ENCODE peak calls at places on chromosomes 6 and 20, in eight cellular contexts. J is pancreas, Z is OCI-LY7, Q is right lobe of liver, N is fibroblast of villous mesenchyme, X is AG09309, T is heart right ventricle, B is endodermal cell. S is an unnamed sample.

GRCh38 chr20:36259177-36259835 is 23.0 kb downstream of the AAR2 start:
- DNase-seq in J (no peak), Z (no peak), Q (no peak), N (no peak), X (no peak), T (no peak), B (peak), S (no peak)

GRCh38 chr20:52833901-52834300 is 138.3 kb upstream of the TSHZ2 start:
- DNase-seq in J (no peak), Z (no peak), Q (no peak), N (no peak), X (no peak), T (no peak), B (no peak), S (peak)

GRCh38 chr6:5746392-5747140 is 260.2 kb downstream of the NRN1 start:
- DNase-seq in J (no peak), Z (no peak), Q (no peak), N (no peak), X (no peak), T (no peak), B (peak), S (no peak)

GRCh38 chr6:93675856-93676255 is 256.5 kb upstream of the EPHA7 start:
- DNase-seq in J (no peak), Z (no peak), Q (no peak), N (no peak), X (no peak), T (no peak), B (no peak), S (no peak)

GRCh38 chr6:144602523-144603180 is 317.5 kb downstream of the UTRN start:
- DNase-seq in J (no peak), Z (no peak), Q (no peak), N (no peak), X (no peak), T (no peak), B (no peak), S (no peak)

GRCh38 chr20:5667703-5668528 is 82.3 kb upstream of the SHLD1 start:
- DNase-seq in J (no peak), Z (peak), Q (no peak), N (peak), X (no peak), T (no peak), B (no peak), S (no peak)

GRCh38 chr20:57650266-57650665 is 30.0 kb upstream of the ZBP1 start:
- DNase-seq in J (no peak), Z (no peak), Q (no peak), N (no peak), X (no peak), T (no peak), B (peak), S (no peak)

GRCh38 chr20:14415492-14415891 is 78.1 kb upstream of the FLRT3 start:
- DNase-seq in J (no peak), Z (no peak), Q (no peak), N (no peak), X (no peak), T (no peak), B (no peak), S (no peak)

GRCh38 chr20:31770243-31770642 is 31.2 kb downstream of the TPX2 start:
- DNase-seq in J (no peak), Z (no peak), Q (no peak), N (peak), X (no peak), T (no peak), B (no peak), S (no peak)

GRCh38 chr6:38671885-38672467 is 31.0 kb downstream of the GLO1 start:
- DNase-seq in J (no peak), Z (peak), Q (no peak), N (peak), X (peak), T (no peak), B (peak), S (peak)

GRCh38 chr6:168132531-168133184 is 53.6 kb upstream of the FRMD1 start:
- DNase-seq in J (peak), Z (no peak), Q (no peak), N (peak), X (peak), T (peak), B (peak), S (no peak)

GRCh38 chr6:108616544-108616943 is 55.8 kb downstream of the FOXO3 start:
- DNase-seq in J (no peak), Z (no peak), Q (no peak), N (peak), X (no peak), T (no peak), B (no peak), S (no peak)

GRCh38 chr20:49573900-49574416 is 6.0 kb upstream of the PTGIS start:
- DNase-seq in J (no peak), Z (no peak), Q (no peak), N (no peak), X (peak), T (no peak), B (peak), S (no peak)

GRCh38 chr20:35562541-35563110 is 20.7 kb downstream of the ERGIC3 start:
- DNase-seq in J (no peak), Z (no peak), Q (peak), N (no peak), X (no peak), T (no peak), B (no peak), S (no peak)

GRCh38 chr6:5782783-5783567 is 223.8 kb downstream of the NRN1 start:
- DNase-seq in J (peak), Z (no peak), Q (no peak), N (no peak), X (no peak), T (peak), B (peak), S (no peak)

GRCh38 chr6:118774596-118774995 is 119.4 kb upstream of the ASF1A start:
- DNase-seq in J (no peak), Z (no peak), Q (no peak), N (no peak), X (no peak), T (no peak), B (no peak), S (no peak)

GRCh38 chr6:27156874-27157460 is 90.5 kb upstream of the PRSS16 start:
- DNase-seq in J (no peak), Z (no peak), Q (no peak), N (peak), X (no peak), T (no peak), B (no peak), S (no peak)

GRCh38 chr6:27157461-27158315 is 89.8 kb upstream of the PRSS16 start:
- DNase-seq in J (peak), Z (peak), Q (peak), N (peak), X (no peak), T (peak), B (peak), S (no peak)

GRCh38 chr6:27161115-27161514 is 86.4 kb upstream of the PRSS16 start:
- DNase-seq in J (no peak), Z (no peak), Q (no peak), N (no peak), X (no peak), T (no peak), B (no peak), S (no peak)

GRCh38 chr6:27159725-27160124 is 87.8 kb upstream of the PRSS16 start:
- DNase-seq in J (no peak), Z (no peak), Q (no peak), N (no peak), X (no peak), T (no peak), B (no peak), S (no peak)

DNA sequence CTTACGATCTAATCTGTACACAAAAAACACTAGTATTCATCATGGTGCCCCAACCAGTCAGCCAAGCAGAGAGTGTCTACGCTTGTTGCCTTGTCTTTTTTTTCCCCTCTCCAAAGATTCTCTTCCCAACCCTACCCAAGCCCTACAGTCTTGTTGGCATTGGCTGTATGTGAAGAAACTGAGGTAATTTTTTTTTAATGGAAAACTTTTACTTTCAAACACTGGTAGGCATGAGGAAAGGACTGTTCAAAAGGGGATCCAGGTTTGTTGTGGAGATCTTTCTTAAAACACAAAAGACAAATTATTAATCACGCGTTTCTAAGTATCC is 89.2 kb upstream of the PRSS16 start:
- DNase-seq in J (no peak), Z (no peak), Q (no peak), N (no peak), X (no peak), T (no peak), B (no peak), S (no peak)
- H3K4me3 ChIP-seq in J (no peak), Z (no peak), Q (no peak), N (no peak), X (no peak), T (peak), B (peak), S (peak)

DNA sequence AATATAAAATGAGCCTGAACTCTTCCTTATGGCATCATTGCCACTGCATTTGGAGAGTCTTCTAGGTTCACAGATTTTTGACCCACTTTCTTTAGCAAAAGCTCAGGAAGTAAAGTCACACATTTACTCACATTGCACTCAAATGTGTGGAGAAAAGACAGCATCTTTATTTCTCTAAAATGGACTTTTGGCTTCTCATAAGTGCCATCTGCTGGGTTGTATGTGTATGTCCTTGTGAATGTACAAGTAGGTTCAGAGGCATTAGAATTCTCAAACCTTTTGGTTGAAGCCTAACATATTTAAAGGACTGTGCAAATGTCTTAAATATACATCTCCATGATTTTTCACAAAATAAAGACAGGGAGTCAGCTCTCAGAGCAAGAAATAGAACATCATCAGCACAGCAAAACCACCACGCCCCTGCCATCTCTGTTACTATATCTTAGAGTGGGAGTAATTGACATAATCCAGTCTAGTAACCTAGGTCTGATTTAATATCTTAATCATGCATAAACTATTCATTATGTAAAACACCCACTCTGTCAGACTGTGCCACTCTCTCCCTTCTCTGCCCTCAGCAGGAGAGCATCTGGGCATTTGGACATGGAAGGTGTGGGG is 42.2 kb upstream of the SPTLC3 start:
- DNase-seq in J (no peak), Z (no peak), Q (no peak), N (peak), X (peak), T (no peak), B (no peak), S (no peak)
- TF ChIP-seq CTCF in J (no peak), Z (peak), Q (peak), N (peak), X (peak), T (peak), B (peak), S (peak)

GRCh38 chr6:112010328-112010727 is 43.6 kb upstream of the CCN6 start:
- DNase-seq in J (no peak), Z (no peak), Q (no peak), N (no peak), X (no peak), T (no peak), B (no peak), S (no peak)

GRCh38 chr6:112016335-112016734 is 37.6 kb upstream of the CCN6 start:
- DNase-seq in J (no peak), Z (no peak), Q (no peak), N (peak), X (peak), T (no peak), B (no peak), S (no peak)

GRCh38 chr6:112015725-112016124 is 38.2 kb upstream of the CCN6 start:
- DNase-seq in J (no peak), Z (no peak), Q (no peak), N (no peak), X (no peak), T (no peak), B (no peak), S (no peak)

GRCh38 chr6:112014483-112014882 is 39.4 kb upstream of the CCN6 start:
- DNase-seq in J (no peak), Z (no peak), Q (no peak), N (peak), X (peak), T (no peak), B (no peak), S (no peak)

DNA sequence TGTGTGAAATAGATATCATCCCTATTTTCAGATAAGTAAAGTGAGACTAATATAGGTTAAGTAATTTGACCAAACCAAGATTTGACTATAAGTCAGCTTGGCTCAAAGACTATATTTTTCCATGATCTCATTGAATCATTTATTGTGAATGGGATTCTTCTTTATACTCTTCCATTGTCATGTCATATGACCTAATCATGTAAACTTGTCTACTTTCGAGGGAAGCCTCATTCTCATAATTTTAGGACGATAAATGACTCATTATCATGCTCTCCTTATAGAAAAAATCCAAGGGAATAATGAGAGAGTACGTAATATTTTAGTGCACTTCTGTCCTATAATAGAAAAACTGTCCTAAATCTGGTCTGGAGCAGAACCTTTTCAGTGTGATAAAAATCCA is 40.9 kb upstream of the CCN6 start:
- DNase-seq in J (no peak), Z (no peak), Q (no peak), N (no peak), X (no peak), T (no peak), B (no peak), S (no peak)
- H3K4me3 ChIP-seq in J (no peak), Z (no peak), Q (no peak), N (no peak), X (no peak), T (no peak), B (no peak), S (no peak)

DNA sequence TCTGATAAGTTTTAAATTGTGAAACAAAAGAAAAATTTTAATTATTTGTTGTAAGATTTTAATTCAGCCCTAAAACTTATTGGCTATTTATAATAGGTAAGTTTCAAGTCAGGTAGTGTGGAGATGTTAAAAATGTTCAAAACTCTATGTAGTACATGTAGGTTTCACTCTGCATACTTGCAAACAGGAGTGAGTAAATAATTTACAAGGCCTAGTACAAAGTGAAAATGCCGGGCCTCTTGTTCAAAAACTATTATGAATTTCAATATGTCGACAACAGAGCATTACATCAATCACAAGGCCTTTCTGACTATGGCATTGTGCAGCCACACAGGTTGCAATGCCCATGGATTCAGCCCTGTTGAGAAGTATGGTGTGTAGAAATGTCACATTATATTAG is 80.9 kb upstream of the GRIK2 start:
- DNase-seq in J (no peak), Z (no peak), Q (no peak), N (no peak), X (no peak), T (no peak), B (no peak), S (no peak)
- TF ChIP-seq CTCF in J (no peak), Z (no peak), Q (no peak), N (no peak), X (no peak), T (no peak), B (no peak), S (no peak)

DNA sequence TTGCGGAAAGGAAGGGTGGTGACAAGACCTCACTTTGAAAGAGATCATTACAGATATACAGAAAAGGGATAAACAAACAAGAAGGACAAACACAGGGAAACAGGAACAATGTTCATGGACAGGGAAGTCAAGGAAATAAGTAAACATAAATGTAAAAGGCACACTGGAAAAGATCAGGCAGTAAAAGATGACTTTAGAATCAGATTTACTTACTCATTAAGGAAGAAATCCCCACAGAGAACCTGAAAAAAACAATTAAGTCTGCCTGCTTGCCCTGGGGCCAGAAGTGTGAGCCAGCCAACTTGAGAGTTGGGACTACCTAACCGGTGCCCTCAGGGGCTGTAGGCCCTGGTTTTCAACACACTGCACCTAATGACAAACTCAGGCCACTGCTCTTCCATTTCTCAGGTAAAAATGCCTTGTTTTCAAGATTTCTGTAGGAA is 1.7 kb downstream of the APMAP start:
- DNase-seq in J (no peak), Z (peak), Q (no peak), N (no peak), X (no peak), T (no peak), B (peak), S (peak)
- H3K4me3 ChIP-seq in J (no peak), Z (peak), Q (peak), N (no peak), X (no peak), T (no peak), B (peak), S (peak)

DNA sequence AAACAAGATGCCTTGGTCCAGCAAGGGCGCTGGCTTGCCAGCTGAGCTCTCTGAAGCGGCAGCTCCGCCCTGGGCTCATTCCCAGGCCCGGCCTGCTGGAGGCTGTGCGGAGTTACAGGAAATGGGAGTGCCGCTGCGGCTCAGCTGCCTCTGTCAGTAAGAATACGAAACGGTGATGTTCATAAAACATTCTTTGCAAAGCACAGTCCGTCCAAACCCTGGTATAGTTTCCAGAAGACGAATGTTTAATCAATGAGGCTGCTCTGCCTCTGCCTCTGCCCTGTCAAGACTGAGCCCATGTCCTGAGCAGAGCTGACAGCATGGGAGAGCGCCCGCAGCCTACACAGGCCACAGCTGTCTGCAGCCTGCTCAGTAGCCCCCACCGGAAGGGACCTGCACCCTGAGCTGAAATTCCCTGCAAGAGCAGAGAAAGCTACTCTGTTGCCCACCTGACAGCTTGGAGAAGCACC is 153.3 kb upstream of the SNX9 start:
- DNase-seq in J (no peak), Z (no peak), Q (peak), N (peak), X (peak), T (peak), B (peak), S (no peak)
- TF ChIP-seq CTCF in J (no peak), Z (no peak), Q (peak), N (peak), X (peak), T (peak), B (peak), S (no peak)

DNA sequence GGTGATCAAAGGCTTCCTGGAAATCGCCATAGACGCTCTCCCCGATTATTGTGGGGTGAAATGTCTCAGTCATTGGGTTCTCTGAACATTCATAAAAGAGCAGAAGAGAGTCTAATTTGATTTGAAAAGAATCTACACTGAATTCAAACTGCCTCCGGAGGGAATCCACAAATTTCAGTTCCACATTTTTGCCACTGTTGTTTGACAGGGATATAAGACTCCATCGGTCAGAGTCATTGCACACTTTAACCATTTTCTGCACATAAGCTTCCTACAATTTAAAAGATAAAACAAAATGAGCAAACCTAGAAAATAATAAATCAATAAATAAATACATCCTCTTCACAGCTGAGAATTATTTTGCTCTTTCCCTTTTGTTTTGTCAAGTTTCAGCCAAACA is 2.3 kb downstream of the TENT5A start:
- DNase-seq in J (no peak), Z (no peak), Q (no peak), N (no peak), X (no peak), T (no peak), B (no peak), S (no peak)
- H3K4me3 ChIP-seq in J (peak), Z (no peak), Q (peak), N (peak), X (peak), T (peak), B (peak), S (no peak)